ENCODE peak calls at places on chromosomes 1 and 21, in eight cellular contexts. One of them, this sample, is unnamed.
A peak's percentile ranks its signal among the peaks of the same experiment; 100 is the strongest.

GRCh38 chr1:47761201-47761930 is 235.8 kb downstream of the TRABD2B start:
- DNase-seq in transverse colon: no peak
- DNase-seq in cardiac muscle cell: no peak
- DNase-seq in tibial artery: no peak
- DNase-seq in tibial nerve: no peak
- DNase-seq in kidney: peak; percentile 43
- DNase-seq in mucosa of descending colon: no peak
- DNase-seq in Peyer's patch: peak; percentile 22
- DNase-seq in this sample: no peak

GRCh38 chr1:34711469-34711868 is 43.4 kb upstream of the GJB5 start:
- DNase-seq in transverse colon: no peak
- DNase-seq in cardiac muscle cell: no peak
- DNase-seq in tibial artery: no peak
- DNase-seq in tibial nerve: no peak
- DNase-seq in kidney: no peak
- DNase-seq in mucosa of descending colon: no peak
- DNase-seq in Peyer's patch: no peak
- DNase-seq in this sample: no peak

GRCh38 chr1:239804265-239804664 is 287.4 kb upstream of the FMN2 start:
- DNase-seq in transverse colon: no peak
- DNase-seq in cardiac muscle cell: no peak
- DNase-seq in tibial artery: no peak
- DNase-seq in tibial nerve: no peak
- DNase-seq in kidney: no peak
- DNase-seq in mucosa of descending colon: no peak
- DNase-seq in Peyer's patch: no peak
- DNase-seq in this sample: no peak

GRCh38 chr21:33368576-33368975 is 34.6 kb upstream of the IFNGR2 start:
- DNase-seq in transverse colon: no peak
- DNase-seq in cardiac muscle cell: no peak
- DNase-seq in tibial artery: no peak
- DNase-seq in tibial nerve: no peak
- DNase-seq in kidney: no peak
- DNase-seq in mucosa of descending colon: no peak
- DNase-seq in Peyer's patch: no peak
- DNase-seq in this sample: no peak

GRCh38 chr21:35249636-35250035 is 200.5 kb upstream of the RUNX1 start:
- DNase-seq in transverse colon: no peak
- DNase-seq in cardiac muscle cell: no peak
- DNase-seq in tibial artery: no peak
- DNase-seq in tibial nerve: no peak
- DNase-seq in kidney: no peak
- DNase-seq in mucosa of descending colon: no peak
- DNase-seq in Peyer's patch: no peak
- DNase-seq in this sample: no peak

GRCh38 chr1:117237701-117238413 is 27.1 kb upstream of the VTCN1 start:
- DNase-seq in transverse colon: no peak
- DNase-seq in cardiac muscle cell: no peak
- DNase-seq in tibial artery: no peak
- DNase-seq in tibial nerve: no peak
- DNase-seq in kidney: no peak
- DNase-seq in mucosa of descending colon: no peak
- DNase-seq in Peyer's patch: no peak
- DNase-seq in this sample: peak; percentile 33

GRCh38 chr1:79281442-79281841 is 274.9 kb upstream of the ADGRL4 start:
- DNase-seq in transverse colon: no peak
- DNase-seq in cardiac muscle cell: no peak
- DNase-seq in tibial artery: no peak
- DNase-seq in tibial nerve: no peak
- DNase-seq in kidney: no peak
- DNase-seq in mucosa of descending colon: no peak
- DNase-seq in Peyer's patch: no peak
- DNase-seq in this sample: no peak

GRCh38 chr1:231045318-231045717 is 5.3 kb upstream of the FAM89A start:
- DNase-seq in transverse colon: no peak
- DNase-seq in cardiac muscle cell: no peak
- DNase-seq in tibial artery: no peak
- DNase-seq in tibial nerve: no peak
- DNase-seq in kidney: no peak
- DNase-seq in mucosa of descending colon: no peak
- DNase-seq in Peyer's patch: no peak
- DNase-seq in this sample: no peak

GRCh38 chr1:145782166-145783099 is 41.5 kb downstream of the RNF115 start:
- DNase-seq in transverse colon: no peak
- DNase-seq in cardiac muscle cell: no peak
- DNase-seq in tibial artery: no peak
- DNase-seq in tibial nerve: no peak
- DNase-seq in kidney: no peak
- DNase-seq in mucosa of descending colon: no peak
- DNase-seq in Peyer's patch: no peak
- DNase-seq in this sample: no peak

GRCh38 chr1:55702064-55702463 is 486.9 kb upstream of the USP24 start:
- DNase-seq in transverse colon: no peak
- DNase-seq in cardiac muscle cell: peak; percentile 21
- DNase-seq in tibial artery: no peak
- DNase-seq in tibial nerve: no peak
- DNase-seq in kidney: no peak
- DNase-seq in mucosa of descending colon: no peak
- DNase-seq in Peyer's patch: no peak
- DNase-seq in this sample: peak; percentile 30

GRCh38 chr1:24085546-24085945 is 26.4 kb downstream of the MYOM3 start:
- DNase-seq in transverse colon: no peak
- DNase-seq in cardiac muscle cell: no peak
- DNase-seq in tibial artery: no peak
- DNase-seq in tibial nerve: no peak
- DNase-seq in kidney: no peak
- DNase-seq in mucosa of descending colon: no peak
- DNase-seq in Peyer's patch: no peak
- DNase-seq in this sample: no peak

GRCh38 chr1:210600421-210601195 is 271.9 kb downstream of the HHAT start:
- DNase-seq in transverse colon: no peak
- DNase-seq in cardiac muscle cell: no peak
- DNase-seq in tibial artery: no peak
- DNase-seq in tibial nerve: no peak
- DNase-seq in kidney: no peak
- DNase-seq in mucosa of descending colon: no peak
- DNase-seq in Peyer's patch: no peak
- DNase-seq in this sample: no peak

GRCh38 chr21:35097525-35097924 is 48.4 kb upstream of the RUNX1 start:
- DNase-seq in transverse colon: no peak
- DNase-seq in cardiac muscle cell: no peak
- DNase-seq in tibial artery: no peak
- DNase-seq in tibial nerve: no peak
- DNase-seq in kidney: no peak
- DNase-seq in mucosa of descending colon: no peak
- DNase-seq in Peyer's patch: no peak
- DNase-seq in this sample: no peak

GRCh38 chr1:1594602-1594981 is 5.3 kb downstream of the FNDC10 start:
- DNase-seq in transverse colon: no peak
- DNase-seq in cardiac muscle cell: no peak
- DNase-seq in tibial artery: no peak
- DNase-seq in tibial nerve: no peak
- DNase-seq in kidney: no peak
- DNase-seq in mucosa of descending colon: no peak
- DNase-seq in Peyer's patch: no peak
- DNase-seq in this sample: no peak

GRCh38 chr1:87089823-87090222 is 175.4 kb downstream of the HS2ST1 start:
- DNase-seq in transverse colon: no peak
- DNase-seq in cardiac muscle cell: no peak
- DNase-seq in tibial artery: no peak
- DNase-seq in tibial nerve: no peak
- DNase-seq in kidney: no peak
- DNase-seq in mucosa of descending colon: no peak
- DNase-seq in Peyer's patch: no peak
- DNase-seq in this sample: no peak

GRCh38 chr1:148315081-148315811 is 163.2 kb upstream of the NBPF11 start:
- DNase-seq in transverse colon: no peak
- DNase-seq in cardiac muscle cell: no peak
- DNase-seq in tibial artery: no peak
- DNase-seq in tibial nerve: no peak
- DNase-seq in kidney: no peak
- DNase-seq in mucosa of descending colon: no peak
- DNase-seq in Peyer's patch: no peak
- DNase-seq in this sample: no peak

GRCh38 chr1:88239205-88239604 is 444.9 kb upstream of the PKN2 start:
- DNase-seq in transverse colon: no peak
- DNase-seq in cardiac muscle cell: no peak
- DNase-seq in tibial artery: no peak
- DNase-seq in tibial nerve: no peak
- DNase-seq in kidney: no peak
- DNase-seq in mucosa of descending colon: no peak
- DNase-seq in Peyer's patch: no peak
- DNase-seq in this sample: no peak

GRCh38 chr1:95951291-95951690 is 717.3 kb downstream of the RWDD3 start:
- DNase-seq in transverse colon: no peak
- DNase-seq in cardiac muscle cell: no peak
- DNase-seq in tibial artery: no peak
- DNase-seq in tibial nerve: no peak
- DNase-seq in kidney: no peak
- DNase-seq in mucosa of descending colon: no peak
- DNase-seq in Peyer's patch: no peak
- DNase-seq in this sample: no peak

GRCh38 chr1:36134805-36135339 is 9.8 kb upstream of the COL8A2 start:
- DNase-seq in transverse colon: peak; percentile 45
- DNase-seq in cardiac muscle cell: peak; percentile 82
- DNase-seq in tibial artery: peak; percentile 58
- DNase-seq in tibial nerve: peak; percentile 50
- DNase-seq in kidney: no peak
- DNase-seq in mucosa of descending colon: peak; percentile 57
- DNase-seq in Peyer's patch: peak; percentile 69
- DNase-seq in this sample: peak; percentile 56

GRCh38 chr1:153032677-153033308 is 1.8 kb downstream of the SPRR1B start:
- DNase-seq in transverse colon: no peak
- DNase-seq in cardiac muscle cell: peak; percentile 20
- DNase-seq in tibial artery: no peak
- DNase-seq in tibial nerve: no peak
- DNase-seq in kidney: no peak
- DNase-seq in mucosa of descending colon: no peak
- DNase-seq in Peyer's patch: no peak
- DNase-seq in this sample: peak; percentile 40

GRCh38 chr1:228464487-228464983 is 22.6 kb upstream of the RNF187 start:
- DNase-seq in transverse colon: peak; percentile 69
- DNase-seq in cardiac muscle cell: peak; percentile 87
- DNase-seq in tibial artery: peak; percentile 57
- DNase-seq in tibial nerve: no peak
- DNase-seq in kidney: peak; percentile 87
- DNase-seq in mucosa of descending colon: peak; percentile 67
- DNase-seq in Peyer's patch: peak; percentile 92
- DNase-seq in this sample: peak; percentile 81

GRCh38 chr1:44542415-44543063 is 131.7 kb downstream of the TMEM53 start:
- DNase-seq in transverse colon: no peak
- DNase-seq in cardiac muscle cell: peak; percentile 25
- DNase-seq in tibial artery: no peak
- DNase-seq in tibial nerve: no peak
- DNase-seq in kidney: no peak
- DNase-seq in mucosa of descending colon: no peak
- DNase-seq in Peyer's patch: no peak
- DNase-seq in this sample: no peak
- H3K4me3 ChIP-seq in transverse colon: no peak overlapping the region
- H3K4me3 ChIP-seq in cardiac muscle cell: no peak overlapping the region
- H3K4me3 ChIP-seq in tibial artery: no peak overlapping the region
- H3K4me3 ChIP-seq in tibial nerve: no peak overlapping the region
- H3K4me3 ChIP-seq in kidney: no peak overlapping the region
- H3K4me3 ChIP-seq in mucosa of descending colon: no peak overlapping the region
- H3K4me3 ChIP-seq in Peyer's patch: no peak overlapping the region
- H3K4me3 ChIP-seq in this sample: no peak overlapping the region

DNA sequence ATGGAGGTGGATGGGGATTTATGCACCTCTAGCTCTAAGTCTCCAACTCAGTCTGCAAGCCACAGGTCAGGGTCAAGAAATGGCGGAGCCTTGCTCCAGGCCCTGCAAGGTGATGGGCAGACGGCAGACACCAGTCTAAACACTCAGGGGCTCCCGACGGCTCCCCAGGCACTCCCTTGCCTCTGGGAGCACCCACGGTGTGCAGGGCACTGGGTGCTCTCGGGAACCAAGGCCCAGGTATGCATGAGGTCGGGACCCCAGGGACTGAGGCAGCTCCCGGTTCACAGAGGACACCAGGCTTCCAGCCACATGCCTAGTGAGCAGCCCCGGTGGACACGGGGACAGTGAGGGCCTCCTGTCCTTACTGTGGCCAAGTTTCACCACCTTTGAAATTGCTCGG is 53.1 kb upstream of the TTC34 start:
- DNase-seq in transverse colon: no peak
- DNase-seq in cardiac muscle cell: no peak
- DNase-seq in tibial artery: no peak
- DNase-seq in tibial nerve: no peak
- DNase-seq in kidney: peak; percentile 45
- DNase-seq in mucosa of descending colon: no peak
- DNase-seq in Peyer's patch: no peak
- DNase-seq in this sample: no peak
- H3K9me3 ChIP-seq in transverse colon: no peaks in the 10 kb centered on the region
- H3K9me3 ChIP-seq in cardiac muscle cell: no peaks in the 10 kb centered on the region
- H3K9me3 ChIP-seq in tibial artery: no peaks in the 10 kb centered on the region
- H3K9me3 ChIP-seq in tibial nerve: no peaks in the 10 kb centered on the region
- H3K9me3 ChIP-seq in kidney: no peaks in the 10 kb centered on the region
- H3K9me3 ChIP-seq in mucosa of descending colon: no peaks in the 10 kb centered on the region
- H3K9me3 ChIP-seq in Peyer's patch: no peaks in the 10 kb centered on the region
- H3K9me3 ChIP-seq in this sample: no peaks in the 10 kb centered on the region

DNA sequence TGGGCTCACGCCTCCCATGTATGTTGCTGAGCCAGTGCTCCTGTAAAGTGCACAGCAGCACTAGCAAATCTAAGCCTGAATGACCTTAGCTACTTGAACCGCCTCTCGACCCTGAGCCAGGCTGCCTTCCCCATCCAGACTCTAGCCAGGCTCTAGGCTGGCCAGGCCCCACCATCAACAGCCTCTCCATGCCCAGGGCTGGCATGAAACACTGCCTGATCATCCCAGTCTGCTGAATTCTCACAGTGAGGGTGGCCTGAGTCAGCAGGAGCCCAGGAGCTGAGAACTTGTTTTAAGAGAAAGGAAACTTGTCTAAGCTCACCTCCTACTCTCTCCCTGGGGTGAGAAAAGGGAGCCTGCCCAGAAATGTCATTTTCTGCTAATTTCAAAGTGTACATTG is 733.3 kb downstream of the PTPRU start:
- DNase-seq in transverse colon: no peak
- DNase-seq in cardiac muscle cell: no peak
- DNase-seq in tibial artery: no peak
- DNase-seq in tibial nerve: no peak
- DNase-seq in kidney: no peak
- DNase-seq in mucosa of descending colon: no peak
- DNase-seq in Peyer's patch: no peak
- DNase-seq in this sample: no peak
- TF ChIP-seq CTCF in transverse colon: no peak
- TF ChIP-seq CTCF in cardiac muscle cell: no peak
- TF ChIP-seq CTCF in tibial artery: no peak
- TF ChIP-seq CTCF in tibial nerve: no peak
- TF ChIP-seq CTCF in kidney: no peak
- TF ChIP-seq CTCF in mucosa of descending colon: no peak
- TF ChIP-seq CTCF in Peyer's patch: no peak
- TF ChIP-seq CTCF in this sample: no peak

DNA sequence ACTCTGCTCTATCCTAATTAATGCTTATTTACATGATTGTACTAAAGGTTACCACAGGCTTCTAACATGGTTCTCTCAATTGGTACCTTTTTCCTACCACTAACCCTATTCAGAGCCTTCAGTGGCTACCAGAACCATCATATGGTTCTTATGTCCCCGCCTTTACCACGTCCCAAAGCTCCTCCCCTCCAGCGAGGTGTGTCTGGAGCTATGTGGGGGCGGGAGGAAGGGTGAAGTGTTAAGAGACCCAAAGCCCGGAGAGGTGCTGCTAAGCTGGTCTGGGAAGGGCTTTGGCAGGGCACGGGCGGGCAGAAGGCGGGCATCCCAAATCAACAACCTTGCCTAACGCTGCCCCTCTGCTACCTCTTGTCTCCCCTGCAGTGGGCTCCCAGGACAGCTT is 10.0 kb downstream of the SPATA46 start:
- DNase-seq in transverse colon: no peak
- DNase-seq in cardiac muscle cell: no peak
- DNase-seq in tibial artery: no peak
- DNase-seq in tibial nerve: no peak
- DNase-seq in kidney: no peak
- DNase-seq in mucosa of descending colon: no peak
- DNase-seq in Peyer's patch: no peak
- DNase-seq in this sample: no peak
- H3K4me3 ChIP-seq in transverse colon: no peak overlapping the region
- H3K4me3 ChIP-seq in cardiac muscle cell: no peak overlapping the region
- H3K4me3 ChIP-seq in tibial artery: peak overlapping the region; percentile 13
- H3K4me3 ChIP-seq in tibial nerve: no peak overlapping the region
- H3K4me3 ChIP-seq in kidney: no peak overlapping the region
- H3K4me3 ChIP-seq in mucosa of descending colon: no peak overlapping the region
- H3K4me3 ChIP-seq in Peyer's patch: peak overlapping the region; percentile 24
- H3K4me3 ChIP-seq in this sample: no peak overlapping the region

This sample was measured in adrenal gland.